ENCODE peak calls at places on chromosomes 2 and 18, in nine cellular contexts. T, B, C, N, P, K, U, X and H are unnamed samples.

GRCh38 chr2:25281581-25281980 is 60.1 kb downstream of the DNMT3A start:
- DNase-seq in T (no peak), B (no peak), C (no peak), N (no peak), P (no peak), K (no peak), U (no peak), X (no peak), H (no peak)

GRCh38 chr2:38064805-38065501 is 11.0 kb downstream of the CYP1B1 start:
- DNase-seq in T (no peak), B (no peak), C (no peak), N (no peak), P (no peak), K (no peak), U (no peak), X (no peak), H (no peak)

GRCh38 chr2:120498576-120499394 is 152.8 kb downstream of the INHBB start:
- DNase-seq in T (no peak), B (no peak), C (no peak), N (no peak), P (no peak), K (no peak), U (no peak), X (no peak), H (no peak)

GRCh38 chr2:198662916-198663315 is 794.8 kb downstream of the SATB2 start:
- DNase-seq in T (no peak), B (no peak), C (no peak), N (no peak), P (no peak), K (no peak), U (no peak), X (no peak), H (no peak)

GRCh38 chr2:64479259-64480198 is 25.6 kb downstream of the LGALSL start:
- DNase-seq in T (no peak), B (no peak), C (no peak), N (no peak), P (no peak), K (no peak), U (no peak), X (no peak), H (no peak)

GRCh38 chr2:71282493-71282892 is 49.1 kb upstream of the ZNF638 start:
- DNase-seq in T (no peak), B (no peak), C (no peak), N (no peak), P (no peak), K (no peak), U (no peak), X (no peak), H (no peak)

GRCh38 chr2:20208487-20208882 is 16.4 kb downstream of the SDC1 start:
- DNase-seq in T (no peak), B (no peak), C (no peak), N (no peak), P (no peak), K (no peak), U (no peak), X (no peak), H (no peak)

GRCh38 chr2:159128191-159128590 is 158.3 kb downstream of the WDSUB1 start:
- DNase-seq in T (no peak), B (no peak), C (no peak), N (no peak), P (no peak), K (no peak), U (no peak), X (no peak), H (no peak)

GRCh38 chr2:61469424-61470121 is 1.3 kb downstream of the USP34 start:
- DNase-seq in T (no peak), B (no peak), C (no peak), N (no peak), P (no peak), K (no peak), U (peak), X (no peak), H (no peak)

GRCh38 chr2:255195-255594 is 8.6 kb downstream of the SH3YL1 start:
- DNase-seq in T (no peak), B (no peak), C (no peak), N (no peak), P (no peak), K (no peak), U (no peak), X (no peak), H (no peak)

GRCh38 chr2:24402242-24403092 is 42.1 kb upstream of the ITSN2 start:
- DNase-seq in T (no peak), B (no peak), C (no peak), N (no peak), P (no peak), K (no peak), U (no peak), X (no peak), H (no peak)

GRCh38 chr2:216776076-216776726 is 80.9 kb upstream of the IGFBP5 start:
- DNase-seq in T (no peak), B (no peak), C (no peak), N (no peak), P (no peak), K (no peak), U (no peak), X (no peak), H (no peak)

GRCh38 chr2:150063432-150063889 is 424.0 kb downstream of the RND3 start:
- DNase-seq in T (no peak), B (no peak), C (no peak), N (no peak), P (no peak), K (no peak), U (peak), X (no peak), H (no peak)

GRCh38 chr2:118750959-118751565 is 96.4 kb downstream of the EN1 start:
- DNase-seq in T (no peak), B (no peak), C (no peak), N (no peak), P (no peak), K (no peak), U (no peak), X (no peak), H (no peak)

GRCh38 chr2:33340265-33340664 is 136.2 kb upstream of the RASGRP3 start:
- DNase-seq in T (peak), B (peak), C (no peak), N (no peak), P (no peak), K (no peak), U (peak), X (no peak), H (no peak)

GRCh38 chr18:9934274-9934673 is 20.5 kb downstream of the VAPA start:
- DNase-seq in T (no peak), B (no peak), C (no peak), N (no peak), P (no peak), K (no peak), U (no peak), X (no peak), H (no peak)

GRCh38 chr2:217986256-217986961 is 16.4 kb downstream of the TNS1 start:
- DNase-seq in T (no peak), B (no peak), C (no peak), N (no peak), P (no peak), K (no peak), U (no peak), X (no peak), H (no peak)

GRCh38 chr18:22977847-22978701 is 44.9 kb downstream of the RBBP8 start:
- DNase-seq in T (peak), B (no peak), C (no peak), N (no peak), P (no peak), K (no peak), U (peak), X (no peak), H (no peak)

GRCh38 chr2:70301344-70302194 is at the start of gene FAM136A:
- DNase-seq in T (no peak), B (peak), C (peak), N (peak), P (peak), K (peak), U (peak), X (peak), H (peak)

GRCh38 chr2:167140767-167141166 is 252.5 kb downstream of the XIRP2 start:
- DNase-seq in T (peak), B (no peak), C (no peak), N (no peak), P (no peak), K (no peak), U (peak), X (no peak), H (no peak)

DNA sequence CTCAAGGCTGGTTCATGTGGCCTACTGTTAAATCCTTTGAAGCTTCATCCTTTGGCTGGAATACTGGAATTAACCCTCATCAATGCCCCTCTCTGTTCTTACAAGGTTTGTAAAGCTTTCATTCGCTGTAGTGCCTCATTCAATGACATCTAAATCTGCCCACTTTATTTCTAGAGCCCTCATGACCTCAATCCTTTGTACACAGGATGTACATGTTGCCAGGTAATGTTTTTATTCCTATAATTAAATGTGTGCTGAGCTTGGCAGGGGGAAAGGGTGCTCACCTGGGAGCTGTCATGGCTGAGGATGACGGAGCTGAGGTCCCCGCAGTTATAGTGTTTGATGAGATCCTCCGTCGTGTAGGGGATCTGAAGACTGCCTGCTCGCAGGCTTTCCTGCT is 39.3 kb downstream of the TRABD2A start:
- DNase-seq in T (no peak), B (no peak), C (no peak), N (no peak), P (no peak), K (no peak), U (no peak), X (no peak), H (no peak)
- TF ChIP-seq CTCF in T (no peak), B (no peak), C (no peak), N (no peak), P (no peak), K (no peak), U (no peak), X (no peak), H (no peak)

GRCh38 chr2:232073699-232074098 is 112.2 kb downstream of the DIS3L2 start:
- DNase-seq in T (no peak), B (no peak), C (no peak), N (no peak), P (no peak), K (no peak), U (peak), X (no peak), H (no peak)
- TF ChIP-seq CTCF in T (no peak), B (no peak), C (no peak), N (no peak), P (no peak), K (no peak), U (no peak), X (no peak), H (no peak)

DNA sequence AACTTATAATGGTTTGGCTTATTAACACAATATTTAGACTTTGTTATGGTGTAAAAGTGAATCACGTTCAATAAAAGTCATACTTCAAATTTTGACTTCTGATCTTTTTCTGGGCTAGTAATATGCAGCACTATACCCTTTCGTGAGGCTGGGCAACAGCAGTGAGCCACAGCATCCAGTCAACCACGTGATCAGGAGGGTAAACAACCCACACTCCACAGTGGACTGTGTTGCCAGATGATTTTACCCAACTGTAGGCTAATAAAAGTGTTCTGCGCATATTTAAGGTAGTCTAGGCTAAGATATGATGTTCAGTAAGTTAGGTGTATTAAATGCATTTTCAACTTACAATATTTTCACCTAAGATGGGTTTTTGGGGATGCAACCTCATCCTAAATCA is 148.6 kb downstream of the ZNF385B start:
- DNase-seq in T (no peak), B (no peak), C (no peak), N (no peak), P (no peak), K (no peak), U (no peak), X (no peak), H (no peak)
- TF ChIP-seq CTCF in T (no peak), B (no peak), C (no peak), N (no peak), P (no peak), K (no peak), U (no peak), X (no peak), H (no peak)

DNA sequence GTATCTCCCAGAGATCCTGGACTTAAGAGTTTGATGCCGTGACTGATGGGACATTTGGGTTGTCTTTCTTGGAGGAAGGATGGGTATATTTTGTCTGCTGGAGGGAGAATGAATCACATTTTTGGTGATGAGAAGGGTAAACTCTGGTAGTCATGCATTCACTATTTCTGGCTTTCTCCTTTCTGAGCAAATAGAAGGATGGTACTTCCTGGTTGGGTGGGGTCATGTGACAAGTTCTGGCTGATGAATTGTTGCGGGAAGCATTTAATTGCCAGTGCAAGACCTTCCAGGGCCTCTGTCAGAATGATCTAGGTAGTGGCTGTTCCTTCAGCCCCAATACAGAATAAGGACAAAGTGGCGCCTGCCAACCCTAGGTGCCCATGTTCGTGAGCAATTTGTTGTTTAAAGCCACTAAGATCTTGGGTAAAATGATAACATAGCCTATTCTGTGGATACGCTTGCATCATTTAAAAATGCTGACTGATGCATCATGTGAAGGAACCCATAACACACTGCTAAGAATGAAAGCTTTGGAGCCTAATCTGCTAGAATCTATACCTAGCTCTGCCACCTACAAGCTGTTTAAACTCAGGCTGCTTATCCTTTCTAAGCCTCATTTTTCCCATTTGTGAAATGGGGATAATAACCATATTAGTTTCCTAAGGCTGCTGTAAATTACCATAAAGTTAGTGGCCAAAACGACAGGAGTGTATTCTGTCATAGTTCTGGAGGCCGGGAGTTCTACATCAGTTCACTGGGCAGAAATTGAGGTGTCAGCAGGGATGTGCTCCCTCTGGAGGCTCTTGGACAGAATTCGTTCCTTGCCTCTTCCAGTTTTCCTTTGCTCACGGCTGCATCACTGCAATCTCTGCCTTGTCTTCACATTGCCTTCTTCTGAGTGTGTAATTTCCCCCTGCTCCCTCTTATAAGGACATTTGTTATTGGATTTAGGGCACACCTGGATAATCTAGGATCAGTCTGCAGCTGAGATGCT is 281.3 kb downstream of the AGPS start:
- DNase-seq in T (no peak), B (no peak), C (no peak), N (no peak), P (no peak), K (no peak), U (no peak), X (no peak), H (no peak)
- TF ChIP-seq CTCF in T (peak), B (no peak), C (no peak), N (no peak), P (no peak), K (peak), U (no peak), X (peak), H (peak)

GRCh38 chr2:36379710-36380448 is 24.3 kb downstream of the CRIM1 start:
- DNase-seq in T (no peak), B (peak), C (no peak), N (no peak), P (no peak), K (no peak), U (no peak), X (no peak), H (no peak)
- TF ChIP-seq CTCF in T (no peak), B (no peak), C (no peak), N (no peak), P (no peak), K (no peak), U (no peak), X (no peak), H (no peak)

DNA sequence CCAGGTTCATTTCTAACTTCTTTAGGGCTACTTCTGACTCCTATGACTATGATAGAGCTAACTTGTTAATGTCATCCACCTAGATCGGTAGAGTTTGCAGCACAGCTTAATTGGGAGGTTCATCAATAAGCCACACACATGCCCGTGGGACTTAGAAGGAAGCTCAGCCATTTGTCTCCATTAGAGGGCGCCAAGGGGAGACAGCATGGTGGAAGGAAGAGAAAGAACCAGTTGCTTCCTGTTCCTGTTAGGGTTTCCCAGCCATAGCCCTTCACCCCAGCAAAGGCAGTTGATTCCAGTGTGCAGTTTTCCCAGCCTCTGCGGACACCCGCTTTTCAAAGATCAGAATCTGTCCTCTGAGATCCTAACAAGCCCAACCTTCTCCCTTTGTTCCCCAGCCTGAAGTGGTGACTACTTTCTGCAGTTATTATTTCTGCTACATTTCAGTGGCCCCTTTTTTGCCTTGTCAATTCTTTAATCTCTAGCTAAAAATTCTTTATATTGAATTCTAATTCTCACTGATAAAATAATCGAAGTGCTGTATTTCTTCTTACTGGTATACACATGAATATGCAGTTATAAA is 30.3 kb downstream of the MAIP1 start:
- DNase-seq in T (peak), B (peak), C (peak), N (no peak), P (peak), K (no peak), U (peak), X (peak), H (peak)
- TF ChIP-seq CTCF in T (peak), B (peak), C (peak), N (peak), P (peak), K (peak), U (peak), X (peak), H (peak)

GRCh38 chr18:66749030-66749429 is 145.1 kb upstream of the CDH19 start:
- DNase-seq in T (no peak), B (no peak), C (no peak), N (no peak), P (no peak), K (no peak), U (peak), X (no peak), H (no peak)
- TF ChIP-seq CTCF in T (peak), B (peak), C (no peak), N (no peak), P (no peak), K (peak), U (peak), X (no peak), H (peak)